ENCODE peak calls at places on chromosomes 12 and 14, in eight cellular contexts. N, M, P, G, H, E, F and J are unnamed samples.

GRCh38 chr12:66132408-66132807 is 1.9 kb upstream of the LLPH start:
- DNase-seq in E (no peak), M (no peak), G (no peak), F (no peak), P (no peak), H (peak), N (no peak), J (no peak)

GRCh38 chr12:69821441-69822204 is 3.4 kb upstream of the MYRFL start:
- DNase-seq in H (peak), E (no peak), N (no peak), G (no peak), P (no peak), M (no peak), F (no peak), J (no peak)

GRCh38 chr14:75476274-75476995 is 45.8 kb upstream of the BATF start:
- DNase-seq in F (no peak), G (peak), H (no peak), E (no peak), N (no peak), M (no peak), P (no peak), J (no peak)

GRCh38 chr12:70660620-70661219 is 23.5 kb upstream of the PTPRB start:
- DNase-seq in E (no peak), F (peak), P (no peak), N (no peak), M (no peak), H (peak), G (no peak), J (no peak)

GRCh38 chr12:104344682-104345081 is 41.1 kb downstream of the EID3 start:
- DNase-seq in M (no peak), P (no peak), G (no peak), F (no peak), E (no peak), N (no peak), H (no peak), J (no peak)

GRCh38 chr12:3885179-3886094 is 12.2 kb upstream of the PARP11 start:
- DNase-seq in P (no peak), M (peak), E (peak), N (peak), F (peak), G (no peak), H (peak), J (peak)

GRCh38 chr14:77151918-77152588 is 10.5 kb upstream of the ZDHHC22 start:
- DNase-seq in E (no peak), N (no peak), M (no peak), G (no peak), P (no peak), H (peak), F (no peak), J (no peak)

GRCh38 chr12:132827763-132828703 is 636 bp downstream of the GOLGA3 start:
- DNase-seq in G (peak), P (no peak), N (peak), F (no peak), E (peak), H (peak), M (no peak), J (peak)

GRCh38 chr12:91140660-91141045 is 29.4 kb upstream of the LUM start:
- DNase-seq in G (no peak), N (no peak), H (no peak), E (no peak), F (no peak), M (no peak), P (no peak), J (no peak)

GRCh38 chr14:55116246-55117030 is 12.6 kb upstream of the LGALS3 start:
- DNase-seq in H (no peak), G (peak), P (no peak), F (peak), N (no peak), E (no peak), M (no peak), J (no peak)

GRCh38 chr12:110403975-110404675 is 617 bp upstream of the ANAPC7 start:
- DNase-seq in G (peak), M (peak), H (peak), N (peak), F (peak), E (peak), P (peak), J (peak)

GRCh38 chr14:96039633-96040311 is 610 bp downstream of the C14orf132 start:
- DNase-seq in E (no peak), M (no peak), F (no peak), N (peak), P (no peak), H (peak), G (no peak), J (no peak)

GRCh38 chr14:59187802-59188460 is 536 bp upstream of the DAAM1 start:
- DNase-seq in N (peak), F (peak), M (peak), P (peak), E (no peak), H (no peak), G (no peak), J (peak)

GRCh38 chr12:47964102-47964723 is 817 bp downstream of the TMEM106C start:
- DNase-seq in N (no peak), G (peak), F (no peak), M (no peak), P (no peak), H (no peak), E (no peak), J (no peak)

GRCh38 chr12:60094436-60094835 is 498.6 kb downstream of the SLC16A7 start:
- DNase-seq in M (no peak), N (no peak), E (no peak), F (no peak), H (no peak), G (no peak), P (no peak), J (no peak)

GRCh38 chr12:75890141-75890540 is 141.4 kb downstream of the PHLDA1 start:
- DNase-seq in H (peak), G (no peak), N (no peak), E (no peak), F (no peak), M (no peak), P (no peak), J (no peak)

GRCh38 chr12:15152864-15153263 is 68.4 kb downstream of the RERG start:
- DNase-seq in P (no peak), M (no peak), H (peak), G (no peak), E (no peak), N (no peak), F (no peak), J (no peak)

GRCh38 chr12:99257672-99258071 is 389.9 kb upstream of the GARIN6 start:
- DNase-seq in G (no peak), N (no peak), M (no peak), H (no peak), F (no peak), E (no peak), P (no peak), J (no peak)

GRCh38 chr14:93829839-93830481 is 41.7 kb upstream of the PRIMA1 start:
- DNase-seq in P (no peak), H (no peak), F (no peak), E (no peak), G (no peak), N (no peak), M (no peak), J (no peak)

GRCh38 chr12:91513354-91513753 is 330.7 kb upstream of the DCN start:
- DNase-seq in G (no peak), F (no peak), N (no peak), H (peak), P (no peak), M (no peak), E (no peak), J (no peak)

GRCh38 chr12:3557791-3558190 is 66.8 kb downstream of the PRMT8 start:
- DNase-seq in F (no peak), N (no peak), M (no peak), P (no peak), E (no peak), H (no peak), G (no peak), J (no peak)

GRCh38 chr12:67989184-67989965 is at the start of gene IFNG-AS1:
- DNase-seq in F (no peak), H (no peak), P (no peak), E (no peak), M (peak), G (no peak), N (no peak), J (peak)

GRCh38 chr12:54030889-54031860 is 1.7 kb upstream of the HOXC5 start:
- DNase-seq in N (no peak), G (no peak), H (no peak), M (no peak), P (no peak), F (no peak), E (no peak), J (no peak)